ENCODE peak calls at places on chromosomes 7 and 10, in six cellular contexts. J, X, R, H, S and L are unnamed samples.
A peak's percentile ranks its signal among the peaks of the same experiment; 100 is the strongest.

GRCh38 chr10:30553625-30554442 is 75.7 kb downstream of the LYZL2 start:
- DNase-seq in R (peak; percentile 26), H (peak; percentile 87), X (peak; percentile 45), J (peak; percentile 7), S (no peak), L (no peak)

GRCh38 chr7:142925413-142925812 is 8.1 kb downstream of the TRPV5 start:
- DNase-seq in S (no peak), X (no peak), H (no peak), J (no peak), R (no peak), L (no peak)

GRCh38 chr7:89798599-89798996 is 355.7 kb upstream of the STEAP1 start:
- DNase-seq in J (no peak), S (no peak), R (no peak), H (no peak), X (no peak), L (no peak)

GRCh38 chr10:970311-971149 is 17.7 kb upstream of the GTPBP4 start:
- DNase-seq in R (no peak), H (peak; percentile 27), X (no peak), J (peak; percentile 36), S (no peak), L (no peak)

GRCh38 chr10:122054046-122055025 is 65.4 kb downstream of the TACC2 start:
- DNase-seq in X (peak; percentile 69), J (no peak), R (peak; percentile 84), H (peak; percentile 63), S (no peak), L (no peak)

GRCh38 chr10:37747081-37747480 is 110.3 kb downstream of the ZNF248 start:
- DNase-seq in R (no peak), H (no peak), S (no peak), X (no peak), J (no peak), L (no peak)

GRCh38 chr7:96794063-96794462 is 84.4 kb upstream of the SEM1 start:
- DNase-seq in H (no peak), X (no peak), R (no peak), S (no peak), J (no peak), L (no peak)

GRCh38 chr7:84425702-84426259 is 231.2 kb upstream of the SEMA3A start:
- DNase-seq in S (no peak), H (no peak), J (no peak), X (no peak), R (no peak), L (no peak)

GRCh38 chr10:118054383-118054782 is 7.6 kb upstream of the RAB11FIP2 start:
- DNase-seq in R (no peak), S (no peak), X (no peak), H (no peak), J (no peak), L (no peak)

GRCh38 chr7:45580053-45580872 is 6.1 kb downstream of the ADCY1 start:
- DNase-seq in J (no peak), X (peak; percentile 64), S (no peak), H (no peak), R (no peak), L (peak; percentile 62)
- TF ChIP-seq CTCF in J (no peak), X (peak; percentile 47), S (no peak), H (no peak), R (peak; percentile 35), L (peak; percentile 59)

DNA sequence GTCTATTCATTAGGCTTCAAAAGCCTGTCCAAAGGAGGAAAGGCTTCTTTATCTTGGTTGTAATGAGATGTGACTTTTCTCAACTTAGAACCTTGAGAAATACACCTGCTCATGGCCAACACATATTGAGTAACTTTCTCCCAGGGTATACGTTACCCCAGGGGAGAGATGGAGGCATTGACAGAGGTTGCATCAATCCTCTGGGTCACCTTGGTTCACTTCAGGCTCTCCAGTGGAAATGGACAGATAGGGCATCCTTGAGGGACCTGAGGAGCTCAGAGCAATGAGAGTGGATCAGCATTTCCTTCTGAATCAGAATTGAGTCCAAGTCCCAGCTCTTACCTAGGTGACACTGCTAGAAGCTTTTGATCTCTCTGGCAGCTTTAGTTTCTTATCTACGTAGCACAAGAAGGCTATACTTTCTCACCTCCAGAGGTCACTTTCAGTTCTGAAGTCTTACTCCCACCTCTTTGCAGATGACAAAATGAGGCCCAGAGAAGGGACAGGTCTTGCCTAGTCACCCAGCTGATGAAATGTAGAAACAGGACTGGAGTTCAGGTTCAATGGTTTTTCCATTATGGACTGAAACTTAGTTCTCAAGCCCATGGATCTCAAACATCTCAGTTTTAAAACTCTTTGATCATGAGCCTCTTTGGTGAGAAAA is 35.2 kb downstream of the PANK1 start:
- DNase-seq in H (no peak), X (no peak), R (peak; percentile 25), J (no peak), S (peak; percentile 45), L (no peak)
- TF ChIP-seq CTCF in H (no peak), X (no peak), R (no peak), J (no peak), S (no peak), L (no peak)

DNA sequence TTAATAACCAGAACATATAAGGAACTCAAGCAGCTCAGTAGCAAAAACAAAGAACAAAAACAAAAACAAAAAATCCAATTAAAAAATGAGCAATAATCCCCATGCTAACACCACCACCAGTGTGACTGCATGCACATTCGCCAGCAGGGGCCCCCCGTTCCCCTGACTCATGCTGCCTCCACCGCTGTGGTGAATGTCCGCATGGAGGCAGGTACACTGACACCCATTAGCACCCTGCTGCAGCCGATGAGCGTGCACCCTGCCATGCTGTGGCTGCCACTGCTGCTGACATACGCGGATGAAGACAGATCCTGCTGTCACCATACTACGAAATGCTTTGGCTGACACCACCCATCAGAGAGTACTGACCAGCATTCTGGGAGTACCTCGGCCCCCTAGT is 321.6 kb upstream of the LRRTM3 start:
- DNase-seq in S (no peak), J (no peak), H (no peak), R (no peak), X (no peak), L (no peak)
- TF ChIP-seq CTCF in S (no peak), J (no peak), H (no peak), R (no peak), X (no peak), L (no peak)

GRCh38 chr7:1661461-1661860 is 8.6 kb upstream of the ELFN1 start:
- DNase-seq in X (no peak), H (no peak), J (no peak), R (no peak), S (no peak), L (no peak)
- TF ChIP-seq CTCF in X (no peak), H (no peak), J (no peak), R (no peak), S (no peak), L (no peak)

GRCh38 chr7:158325530-158326381 is 261.9 kb downstream of the PTPRN2 start:
- DNase-seq in H (no peak), S (no peak), X (no peak), R (peak; percentile 77), J (no peak), L (peak; percentile 78)
- TF ChIP-seq CTCF in H (no peak), S (no peak), X (no peak), R (no peak), J (no peak), L (peak; percentile 83)

DNA sequence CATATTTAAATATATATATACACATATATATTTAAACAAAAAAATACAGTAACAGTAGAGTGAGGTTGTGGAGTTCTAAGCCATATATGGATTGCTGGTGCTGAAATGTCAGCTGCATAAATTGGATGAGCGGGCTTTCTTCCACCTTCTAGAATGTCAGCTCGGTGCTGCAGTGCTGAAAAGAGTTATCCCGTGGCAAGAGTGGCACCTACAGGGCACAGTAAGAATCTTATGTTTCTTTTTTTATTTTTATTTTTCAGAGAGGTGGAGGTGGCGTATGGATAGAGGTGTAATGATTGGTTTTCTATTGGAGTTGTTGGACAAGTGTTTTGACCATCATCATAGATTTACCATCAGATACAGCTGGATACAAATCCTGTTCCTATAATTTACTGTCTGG is 86.2 kb upstream of the DYNC1I1 start:
- DNase-seq in X (peak; percentile 34), H (peak; percentile 41), S (peak; percentile 13), R (peak; percentile 65), J (peak; percentile 58), L (no peak)
- TF ChIP-seq CTCF in X (no peak), H (peak; percentile 35), S (peak; percentile 12), R (peak; percentile 45), J (peak; percentile 30), L (peak; percentile 74)

DNA sequence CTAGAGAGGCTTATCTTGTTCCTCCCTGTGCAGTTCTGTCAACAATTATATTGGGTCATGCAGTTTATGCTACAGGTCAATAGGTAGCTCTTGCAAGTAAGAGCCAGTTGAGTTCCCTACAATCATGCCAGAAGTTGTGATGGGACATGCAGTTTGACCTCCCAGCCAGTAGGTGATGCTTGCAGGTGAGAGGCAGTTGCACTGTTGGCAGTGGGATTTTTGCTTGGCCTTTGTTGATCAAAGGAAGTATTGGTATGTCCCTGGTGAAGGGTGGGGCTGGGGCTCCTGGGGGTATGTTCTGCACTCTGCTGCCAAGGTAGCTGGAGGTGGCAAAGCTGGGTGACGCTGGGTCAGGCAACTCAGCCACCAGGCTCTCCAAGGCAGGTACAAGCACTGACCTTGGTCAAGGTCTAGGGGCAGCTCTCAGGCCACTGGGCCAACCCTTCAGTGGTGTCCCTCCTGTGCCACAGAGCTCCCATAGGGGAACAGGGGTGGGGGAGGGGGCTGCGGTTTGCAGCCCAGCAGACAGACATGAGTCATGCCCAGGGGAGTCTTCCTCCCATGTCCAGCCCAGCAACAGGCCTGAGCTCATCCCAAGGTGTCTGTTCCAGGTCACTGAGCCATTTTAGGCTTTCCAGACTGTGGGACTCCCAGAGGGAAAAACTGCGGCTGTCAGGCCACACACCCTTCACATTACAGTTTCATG is 43.3 kb downstream of the MEOX2 start:
- DNase-seq in S (no peak), R (no peak), X (no peak), J (no peak), H (no peak), L (no peak)
- TF ChIP-seq CTCF in S (no peak), R (no peak), X (no peak), J (no peak), H (no peak), L (no peak)

DNA sequence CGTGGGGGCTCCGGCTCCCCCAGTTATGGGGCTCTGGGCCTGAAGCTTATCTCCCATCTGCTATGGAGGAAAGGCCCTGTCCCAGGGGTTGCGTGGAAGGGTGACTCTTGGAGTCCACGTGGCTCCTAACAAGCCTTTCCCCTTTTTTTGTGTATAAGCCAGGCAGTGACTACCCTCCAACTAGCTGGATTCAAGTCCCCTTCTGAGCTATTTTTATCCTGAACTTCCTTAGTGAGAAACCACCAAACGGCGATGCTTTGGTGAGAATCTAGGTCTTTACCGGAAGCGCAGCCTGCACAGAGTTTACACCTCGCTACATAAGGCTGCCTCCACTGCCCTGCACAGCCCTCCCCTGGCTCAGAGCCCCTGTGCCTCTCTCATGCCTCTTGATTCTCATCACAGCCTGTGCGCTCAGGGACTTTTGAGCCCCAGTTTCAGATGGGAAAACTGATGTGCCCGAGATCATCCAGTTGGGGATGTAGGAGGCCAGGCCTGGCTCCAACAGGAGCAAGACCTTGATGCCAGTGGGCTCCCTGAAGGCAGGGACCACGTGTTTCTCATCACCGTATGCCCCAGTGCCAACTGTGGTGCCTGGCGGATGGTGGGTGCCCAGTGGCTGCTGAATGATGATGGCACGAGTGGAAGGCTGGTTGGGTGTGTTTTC is 102.3 kb upstream of the PPIF start:
- DNase-seq in J (no peak), H (no peak), X (no peak), R (no peak), S (peak; percentile 77), L (no peak)
- TF ChIP-seq CTCF in J (no peak), H (no peak), X (no peak), R (no peak), S (no peak), L (no peak)

DNA sequence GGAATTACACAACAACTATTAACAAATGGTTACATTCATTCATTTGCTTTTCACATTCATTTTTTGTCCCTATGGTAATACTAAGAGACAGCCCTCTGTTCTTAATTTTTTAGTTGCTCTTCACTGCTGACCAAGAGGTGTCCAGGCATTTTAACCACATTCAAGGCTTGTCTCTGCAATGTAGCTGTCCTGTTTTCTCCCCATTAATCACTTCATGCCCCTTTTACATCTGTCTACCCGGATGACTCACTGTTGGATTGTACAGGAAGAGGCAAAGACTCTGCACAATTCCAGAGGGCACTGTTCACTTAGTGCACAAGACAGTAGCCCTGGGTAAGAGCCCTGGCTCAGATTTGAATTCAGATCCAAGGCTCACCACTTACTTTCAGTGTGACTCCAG is 168.5 kb downstream of the NOC3L start:
- DNase-seq in R (no peak), X (no peak), S (no peak), H (no peak), J (no peak), L (no peak)
- TF ChIP-seq CTCF in R (no peak), X (no peak), S (no peak), H (no peak), J (no peak), L (no peak)